ENCODE peak calls at places on chromosomes 3 and 15, in ten cellular contexts. A is GM18507; S is ELR; T is SK-N-DZ; L is RPMI8226; N is NCI-H2171 treated with DMSO at 0.1 percent for 48 hours; K is globus pallidus; I is left ventricle myocardium inferior; X is stimulated activated CD8-positive, alpha-beta memory T cell treated with anti-CD3 and anti-CD28 coated beads, Interleukin-7, amount 100 ng/mL, for 1 hour; Y is NCI-H2107. W is an unnamed sample.

GRCh38 chr3:51710631-51711351 is 3.9 kb downstream of the GRM2 start:
- DNase-seq in I (no peak), X (no peak), N (no peak), K (no peak), T (no peak), S (peak; percentile 13), L (peak; percentile 26), A (no peak), Y (no peak), W (no peak)

GRCh38 chr3:66092175-66092990 is 53.7 kb upstream of the MAGI1 start:
- DNase-seq in Y (no peak), S (no peak), L (no peak), T (no peak), K (no peak), I (no peak), A (no peak), N (no peak), X (no peak), W (no peak)

GRCh38 chr3:54122046-54122801 is at the start of gene CACNA2D3:
- DNase-seq in X (no peak), K (peak; percentile 23), T (no peak), S (no peak), L (peak; percentile 40), N (peak; percentile 32), I (peak; percentile 72), A (no peak), Y (no peak), W (peak; percentile 92)

GRCh38 chr15:80906159-80906775 is 83.4 kb downstream of the MESD start:
- DNase-seq in A (no peak), Y (peak; percentile 70), K (no peak), T (peak; percentile 13), N (peak; percentile 98), X (no peak), L (no peak), I (no peak), S (peak; percentile 46), W (no peak)

GRCh38 chr3:4290272-4290893 is 12.8 kb upstream of the SETMAR start:
- DNase-seq in A (no peak), N (peak; percentile 49), X (no peak), Y (no peak), T (peak; percentile 69), K (peak; percentile 46), I (no peak), S (peak; percentile 45), L (peak; percentile 55), W (no peak)

GRCh38 chr15:57220220-57220619 is 156.1 kb upstream of the CGNL1 start:
- DNase-seq in I (no peak), A (no peak), Y (no peak), N (peak; percentile 63), S (peak; percentile 71), X (no peak), L (no peak), K (no peak), T (peak; percentile 20), W (no peak)

GRCh38 chr15:59751552-59752413 is 62.7 kb upstream of the BNIP2 start:
- DNase-seq in N (no peak), I (no peak), K (peak; percentile 4), L (peak; percentile 15), S (peak; percentile 33), Y (peak; percentile 7), X (no peak), A (no peak), T (no peak), W (no peak)

GRCh38 chr3:155131104-155131503 is 51.0 kb downstream of the MME start:
- DNase-seq in A (no peak), K (no peak), S (peak; percentile 27), L (no peak), Y (no peak), T (no peak), N (no peak), X (no peak), I (no peak), W (no peak)

GRCh38 chr15:60328852-60329443 is 68.8 kb downstream of the ANXA2 start:
- DNase-seq in T (no peak), N (peak; percentile 16), X (no peak), S (peak; percentile 53), A (no peak), I (no peak), K (no peak), Y (no peak), L (peak; percentile 49), W (no peak)

GRCh38 chr3:65284971-65285370 is 597.2 kb upstream of the ADAMTS9 start:
- DNase-seq in N (no peak), X (no peak), K (no peak), T (peak; percentile 31), Y (no peak), S (no peak), A (no peak), I (no peak), L (no peak), W (no peak)

GRCh38 chr3:13427662-13428603 is 7.8 kb upstream of the NUP210 start:
- DNase-seq in X (no peak), K (no peak), T (no peak), N (no peak), A (no peak), L (peak; percentile 73), I (no peak), Y (no peak), S (no peak), W (no peak)

GRCh38 chr3:172257638-172258400 is 190.4 kb downstream of the GHSR start:
- DNase-seq in T (no peak), A (no peak), X (no peak), K (no peak), I (no peak), Y (no peak), L (no peak), S (no peak), N (no peak), W (no peak)

GRCh38 chr3:194132465-194133358 is 3.2 kb upstream of the HES1 start:
- DNase-seq in T (no peak), K (no peak), L (no peak), N (no peak), A (no peak), I (no peak), Y (no peak), S (peak; percentile 64), X (no peak), W (no peak)

GRCh38 chr3:18635215-18635614 is 210.1 kb upstream of the SATB1 start:
- DNase-seq in K (no peak), Y (no peak), N (no peak), T (no peak), X (no peak), L (no peak), S (no peak), A (no peak), I (no peak), W (no peak)

GRCh38 chr15:74830868-74831267 is 4.4 kb downstream of the CPLX3 start:
- DNase-seq in S (no peak), N (peak; percentile 40), I (peak; percentile 48), T (no peak), L (peak; percentile 30), Y (no peak), X (no peak), A (no peak), K (peak; percentile 78), W (no peak)

W was measured in upper lobe of left lung.